ENCODE peak calls at places on chromosomes 16 and 17, in nine cellular contexts. V is CD8-positive, alpha-beta T cell; F is cardiac fibroblast; S is fibroblast of pulmonary artery; Q is upper lobe of right lung; N is aorta; P is breast epithelium; D is ascending aorta; K is HFF-Myc. Z is an unnamed sample.

GRCh38 chr17:38861399-38861843 is 7.9 kb upstream of the RPL23 start:
- DNase-seq in V (no peak), F (no peak), S (no peak), Q (no peak), N (no peak), P (no peak), D (no peak), K (no peak), Z (no peak)

GRCh38 chr16:87100306-87101058 is 216.7 kb downstream of the C16orf95 start:
- DNase-seq in V (no peak), F (no peak), S (no peak), Q (no peak), N (no peak), P (no peak), D (no peak), K (no peak), Z (no peak)

GRCh38 chr17:45705123-45706009 is 78.8 kb upstream of the CRHR1 start:
- DNase-seq in V (no peak), F (no peak), S (peak), Q (no peak), N (no peak), P (no peak), D (no peak), K (no peak), Z (no peak)

GRCh38 chr17:57109393-57110151 is 24.5 kb downstream of the AKAP1 start:
- DNase-seq in V (no peak), F (no peak), S (peak), Q (no peak), N (no peak), P (peak), D (no peak), K (no peak), Z (no peak)

GRCh38 chr16:5487728-5488127 is 390.1 kb upstream of the EEF2KMT start:
- DNase-seq in V (no peak), F (no peak), S (no peak), Q (no peak), N (no peak), P (no peak), D (no peak), K (no peak), Z (no peak)

GRCh38 chr17:38358586-38359513 is 7.2 kb downstream of the SOCS7 start:
- DNase-seq in V (no peak), F (no peak), S (no peak), Q (no peak), N (no peak), P (peak), D (no peak), K (no peak), Z (no peak)

GRCh38 chr16:84988328-84989080 is 22.8 kb downstream of the ZDHHC7 start:
- DNase-seq in V (no peak), F (no peak), S (no peak), Q (no peak), N (no peak), P (no peak), D (no peak), K (no peak), Z (no peak)

GRCh38 chr17:56929362-56929969 is 15.6 kb upstream of the TRIM25 start:
- DNase-seq in V (no peak), F (no peak), S (no peak), Q (no peak), N (no peak), P (no peak), D (no peak), K (no peak), Z (no peak)

GRCh38 chr17:49343273-49343672 is 18.8 kb downstream of the ZNF652 start:
- DNase-seq in V (no peak), F (peak), S (peak), Q (no peak), N (no peak), P (no peak), D (no peak), K (peak), Z (peak)

GRCh38 chr16:23491490-23492391 is 18.6 kb downstream of the GGA2 start:
- DNase-seq in V (no peak), F (peak), S (peak), Q (peak), N (no peak), P (peak), D (no peak), K (no peak), Z (no peak)

GRCh38 chr16:83932955-83933673 is 19.9 kb upstream of the OSGIN1 start:
- DNase-seq in V (no peak), F (no peak), S (no peak), Q (no peak), N (no peak), P (no peak), D (no peak), K (no peak), Z (peak)

GRCh38 chr17:1315891-1316403 is 36.5 kb downstream of the TRARG1 start:
- DNase-seq in V (no peak), F (no peak), S (no peak), Q (no peak), N (peak), P (no peak), D (peak), K (no peak), Z (no peak)

GRCh38 chr16:78455861-78456260 is 356.4 kb downstream of the WWOX start:
- DNase-seq in V (no peak), F (no peak), S (no peak), Q (no peak), N (no peak), P (no peak), D (no peak), K (no peak), Z (no peak)

GRCh38 chr17:55690105-55690508 is 32.6 kb downstream of the TMEM100 start:
- DNase-seq in V (no peak), F (no peak), S (no peak), Q (no peak), N (no peak), P (no peak), D (no peak), K (no peak), Z (no peak)

GRCh38 chr16:67846320-67847063 is at the start of gene NUTF2:
- DNase-seq in V (peak), F (peak), S (peak), Q (peak), N (peak), P (peak), D (peak), K (peak), Z (peak)

GRCh38 chr17:39787743-39788484 is 50.2 kb downstream of the GRB7 start:
- DNase-seq in V (no peak), F (no peak), S (no peak), Q (no peak), N (no peak), P (no peak), D (no peak), K (no peak), Z (no peak)

GRCh38 chr17:51636291-51636690 is 375.9 kb downstream of the UTP18 start:
- DNase-seq in V (no peak), F (no peak), S (no peak), Q (no peak), N (no peak), P (no peak), D (no peak), K (no peak), Z (no peak)

GRCh38 chr17:44689492-44690217 is at the start of gene CCDC43:
- DNase-seq in V (peak), F (peak), S (peak), Q (peak), N (peak), P (peak), D (peak), K (peak), Z (peak)

GRCh38 chr16:53673189-53673588 is 30.5 kb downstream of the RPGRIP1L start:
- DNase-seq in V (no peak), F (no peak), S (no peak), Q (no peak), N (no peak), P (no peak), D (no peak), K (no peak), Z (no peak)

GRCh38 chr17:31389673-31390381 is 1.6 kb upstream of the RAB11FIP4 start:
- DNase-seq in V (no peak), F (no peak), S (no peak), Q (no peak), N (no peak), P (no peak), D (no peak), K (no peak), Z (no peak)

GRCh38 chr16:81446318-81447275 is 2.0 kb downstream of the CMIP start:
- DNase-seq in V (no peak), F (no peak), S (no peak), Q (no peak), N (no peak), P (peak), D (no peak), K (no peak), Z (no peak)

GRCh38 chr16:11630230-11631056 is 37.8 kb upstream of the SNN start:
- DNase-seq in V (no peak), F (no peak), S (no peak), Q (no peak), N (no peak), P (peak), D (no peak), K (no peak), Z (no peak)

GRCh38 chr16:66908116-66908515 is 10.6 kb downstream of the CDH16 start:
- DNase-seq in V (no peak), F (no peak), S (no peak), Q (no peak), N (peak), P (no peak), D (no peak), K (no peak), Z (no peak)

GRCh38 chr17:40909755-40910154 is 24.7 kb upstream of the KRT20 start:
- DNase-seq in V (no peak), F (peak), S (peak), Q (no peak), N (no peak), P (no peak), D (no peak), K (peak), Z (peak)

GRCh38 chr16:66933776-66934137 is 445 bp downstream of the CIAO2B start:
- DNase-seq in V (no peak), F (no peak), S (no peak), Q (no peak), N (no peak), P (no peak), D (no peak), K (no peak), Z (no peak)

GRCh38 chr16:46996391-46996790 is 22.9 kb upstream of the DNAJA2 start:
- DNase-seq in V (no peak), F (peak), S (peak), Q (no peak), N (no peak), P (no peak), D (no peak), K (no peak), Z (no peak)

GRCh38 chr16:54163197-54163843 is 123.3 kb downstream of the IRX3 start:
- DNase-seq in V (no peak), F (no peak), S (no peak), Q (no peak), N (no peak), P (no peak), D (no peak), K (no peak), Z (no peak)

GRCh38 chr16:539901-540530 is 12.5 kb downstream of the CAPN15 start:
- DNase-seq in V (no peak), F (no peak), S (no peak), Q (no peak), N (no peak), P (no peak), D (no peak), K (no peak), Z (no peak)

GRCh38 chr17:2184993-2185931 is 118.3 kb downstream of the SMG6 start:
- DNase-seq in V (no peak), F (no peak), S (no peak), Q (no peak), N (no peak), P (no peak), D (no peak), K (no peak), Z (no peak)

GRCh38 chr16:23072769-23073549 is 76.3 kb downstream of the USP31 start:
- DNase-seq in V (no peak), F (no peak), S (peak), Q (no peak), N (no peak), P (peak), D (no peak), K (no peak), Z (peak)

GRCh38 chr17:1461193-1461944 is 5.3 kb upstream of the CRK start:
- DNase-seq in V (no peak), F (no peak), S (no peak), Q (no peak), N (no peak), P (no peak), D (no peak), K (no peak), Z (no peak)

DNA sequence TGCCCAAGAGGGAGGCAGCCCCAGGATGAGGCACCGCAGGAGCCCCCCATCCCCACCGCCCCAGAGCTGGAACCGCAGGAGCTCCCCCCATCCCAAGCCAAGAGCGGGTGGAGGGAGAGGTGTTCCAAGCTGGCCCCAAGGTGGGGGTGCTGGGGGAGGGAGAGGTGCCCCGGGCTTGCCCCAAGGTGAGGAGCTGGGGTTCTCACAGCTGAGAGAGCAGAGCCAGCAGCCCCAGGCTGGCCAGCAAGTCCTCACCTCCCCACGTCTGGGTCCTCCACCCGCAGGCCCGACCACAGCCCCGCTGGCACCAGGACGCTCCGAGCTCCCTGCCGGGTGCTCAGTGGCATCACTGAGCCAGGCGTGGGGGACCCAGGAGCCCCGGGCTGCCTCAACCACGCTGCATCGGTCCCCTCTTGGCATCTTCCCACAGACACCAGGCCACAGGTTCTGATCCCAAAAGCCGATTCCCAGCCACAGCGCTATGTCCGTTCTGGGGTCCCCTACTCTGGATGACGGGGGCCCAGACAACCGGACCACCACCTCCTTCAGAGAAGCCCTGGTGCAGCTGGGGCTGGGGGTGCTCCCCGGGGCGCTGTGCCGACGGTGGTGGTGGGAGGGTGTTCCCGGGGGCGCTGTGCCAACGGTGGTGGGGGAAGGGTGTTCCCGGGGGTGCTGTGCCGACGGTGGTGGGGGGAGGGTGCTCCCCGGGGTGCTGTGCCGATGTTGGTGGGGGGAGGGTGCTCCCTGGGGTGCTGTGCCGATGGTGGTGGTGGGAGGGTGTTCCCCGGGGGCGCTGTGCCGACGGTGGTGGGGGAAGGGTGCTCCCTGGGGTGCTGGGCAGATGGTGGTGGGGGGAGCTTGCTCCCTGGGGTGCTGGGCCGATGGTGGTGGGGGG is 15.4 kb upstream of the WDR45B start:
- DNase-seq in V (no peak), F (no peak), S (no peak), Q (no peak), N (peak), P (no peak), D (no peak), K (no peak), Z (no peak)
- H3K4me3 ChIP-seq in V (no peak), F (no peak), S (no peak), Q (no peak), N (no peak), P (no peak), D (no peak), K (no peak), Z (no peak)

GRCh38 chr17:66405836-66406679 is 103.6 kb downstream of the PRKCA start:
- DNase-seq in V (no peak), F (peak), S (no peak), Q (no peak), N (no peak), P (no peak), D (no peak), K (no peak), Z (no peak)
- H3K4me3 ChIP-seq in V (no peak), F (no peak), S (no peak), Q (no peak), N (no peak), P (no peak), D (no peak), K (no peak), Z (no peak)

GRCh38 chr17:81515530-81516041 is 3.0 kb upstream of the ACTG1 start:
- DNase-seq in V (no peak), F (no peak), S (no peak), Q (peak), N (peak), P (no peak), D (no peak), K (no peak), Z (no peak)
- H3K4me3 ChIP-seq in V (peak), F (peak), S (peak), Q (peak), N (peak), P (peak), D (peak), K (peak), Z (peak)

GRCh38 chr16:57658878-57659674 is 9.0 kb upstream of the ADGRG3 start:
- DNase-seq in V (no peak), F (no peak), S (no peak), Q (no peak), N (no peak), P (no peak), D (no peak), K (no peak), Z (no peak)
- H3K4me3 ChIP-seq in V (no peak), F (no peak), S (no peak), Q (no peak), N (no peak), P (no peak), D (no peak), K (no peak), Z (no peak)

DNA sequence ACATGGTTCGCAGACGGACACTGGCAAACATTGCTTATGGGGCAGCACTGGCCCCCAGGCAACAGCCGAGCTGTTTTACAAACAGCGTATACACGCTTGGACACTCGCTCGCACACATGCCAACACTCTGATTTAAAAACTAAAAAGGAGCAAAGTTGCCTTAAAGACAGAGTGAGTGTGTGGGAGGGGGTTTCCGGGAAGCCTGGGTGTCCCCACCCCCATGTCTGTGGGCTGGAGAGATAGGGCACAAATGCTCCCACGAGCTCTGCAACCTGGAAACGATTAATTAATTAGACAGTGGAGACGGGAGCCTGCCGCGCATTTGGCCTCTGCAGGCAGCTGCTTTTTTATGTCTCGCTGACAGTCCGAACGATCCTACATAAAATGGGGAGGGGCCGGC is 107.9 kb upstream of the ZNF469 start:
- DNase-seq in V (no peak), F (peak), S (peak), Q (peak), N (peak), P (no peak), D (no peak), K (no peak), Z (no peak)
- H3K4me3 ChIP-seq in V (no peak), F (no peak), S (no peak), Q (no peak), N (no peak), P (no peak), D (no peak), K (no peak), Z (no peak)

GRCh38 chr16:17358350-17358749 is 112.4 kb downstream of the XYLT1 start:
- DNase-seq in V (no peak), F (no peak), S (no peak), Q (no peak), N (no peak), P (no peak), D (no peak), K (no peak), Z (no peak)
- H3K4me3 ChIP-seq in V (no peak), F (no peak), S (no peak), Q (no peak), N (no peak), P (no peak), D (no peak), K (no peak), Z (no peak)

GRCh38 chr16:30699615-30700099 is 686 bp downstream of the SRCAP start:
- DNase-seq in V (no peak), F (no peak), S (no peak), Q (no peak), N (no peak), P (no peak), D (no peak), K (no peak), Z (no peak)
- H3K4me3 ChIP-seq in V (peak), F (peak), S (peak), Q (peak), N (peak), P (peak), D (peak), K (peak), Z (peak)

DNA sequence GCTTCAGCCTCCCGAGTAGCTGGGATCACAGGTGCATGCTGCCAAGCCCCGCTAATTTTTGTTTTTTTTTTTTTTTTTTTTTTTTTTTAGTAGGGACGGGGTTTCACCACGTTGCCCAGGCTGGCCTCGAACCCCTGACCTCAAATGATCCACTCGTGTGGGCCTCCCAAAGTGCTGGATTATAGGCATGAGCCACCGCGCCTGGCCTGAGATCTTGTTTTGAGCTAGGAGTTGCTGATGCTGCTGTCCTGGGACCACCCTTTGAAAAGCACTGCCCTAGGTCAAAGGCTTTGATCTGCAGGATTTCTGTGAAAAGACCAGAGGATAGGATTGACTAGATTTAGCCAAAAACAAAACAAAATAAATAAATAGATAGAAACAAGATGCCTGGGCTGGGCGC is 798 bp upstream of the SLC39A11 start:
- DNase-seq in V (no peak), F (no peak), S (no peak), Q (no peak), N (peak), P (no peak), D (no peak), K (no peak), Z (no peak)
- H3K4me3 ChIP-seq in V (no peak), F (no peak), S (no peak), Q (peak), N (no peak), P (no peak), D (no peak), K (no peak), Z (no peak)